ENCODE peak calls at places on chromosomes 11 and 22, in eight cellular contexts. One of them, this sample, is unnamed.
A peak's percentile ranks its signal among the peaks of the same experiment; 100 is the strongest.

GRCh38 chr22:36197065-36197440 is 4.6 kb downstream of the APOL4 start:
- DNase-seq in upper lobe of left lung: no peak
- DNase-seq in suprapubic skin: no peak
- DNase-seq in GM12892: no peak
- DNase-seq in spleen: no peak
- DNase-seq in GM12891: no peak
- DNase-seq in HCT116: no peak
- DNase-seq in transverse colon: peak; percentile 42
- DNase-seq in this sample: no peak

GRCh38 chr11:67572747-67573419 is 10.7 kb upstream of the GSTP1 start:
- DNase-seq in upper lobe of left lung: peak; percentile 85
- DNase-seq in spleen: peak; percentile 78
- DNase-seq in transverse colon: peak; percentile 68
- DNase-seq in HCT116: peak; percentile 65
- DNase-seq in GM12892: no peak
- DNase-seq in suprapubic skin: no peak
- DNase-seq in GM12891: no peak
- DNase-seq in this sample: peak; percentile 79

GRCh38 chr22:20083891-20084546 is 4.0 kb downstream of the DGCR8 start:
- DNase-seq in suprapubic skin: no peak
- DNase-seq in GM12892: no peak
- DNase-seq in HCT116: no peak
- DNase-seq in spleen: peak; percentile 23
- DNase-seq in upper lobe of left lung: no peak
- DNase-seq in GM12891: no peak
- DNase-seq in transverse colon: no peak
- DNase-seq in this sample: no peak

GRCh38 chr11:119512373-119512772 is 89.4 kb upstream of the THY1 start:
- DNase-seq in HCT116: no peak
- DNase-seq in upper lobe of left lung: no peak
- DNase-seq in transverse colon: no peak
- DNase-seq in GM12891: no peak
- DNase-seq in suprapubic skin: no peak
- DNase-seq in GM12892: no peak
- DNase-seq in spleen: no peak
- DNase-seq in this sample: no peak

GRCh38 chr11:67082071-67082791 is 25.6 kb downstream of the RHOD start:
- DNase-seq in spleen: no peak
- DNase-seq in HCT116: no peak
- DNase-seq in GM12892: no peak
- DNase-seq in GM12891: no peak
- DNase-seq in suprapubic skin: no peak
- DNase-seq in transverse colon: peak; percentile 14
- DNase-seq in upper lobe of left lung: peak; percentile 28
- DNase-seq in this sample: no peak

GRCh38 chr22:30538280-30538679 is 8.3 kb downstream of the SEC14L6 start:
- DNase-seq in upper lobe of left lung: no peak
- DNase-seq in spleen: no peak
- DNase-seq in GM12891: no peak
- DNase-seq in suprapubic skin: no peak
- DNase-seq in HCT116: no peak
- DNase-seq in transverse colon: no peak
- DNase-seq in GM12892: no peak
- DNase-seq in this sample: no peak

GRCh38 chr22:37371911-37372310 is 55.4 kb downstream of the ELFN2 start:
- DNase-seq in GM12892: no peak
- DNase-seq in spleen: no peak
- DNase-seq in HCT116: no peak
- DNase-seq in suprapubic skin: no peak
- DNase-seq in transverse colon: no peak
- DNase-seq in upper lobe of left lung: no peak
- DNase-seq in GM12891: no peak
- DNase-seq in this sample: no peak

GRCh38 chr11:61659413-61660196 is 20.6 kb upstream of the DAGLA start:
- DNase-seq in GM12892: no peak
- DNase-seq in transverse colon: no peak
- DNase-seq in upper lobe of left lung: no peak
- DNase-seq in GM12891: no peak
- DNase-seq in spleen: no peak
- DNase-seq in suprapubic skin: no peak
- DNase-seq in HCT116: no peak
- DNase-seq in this sample: no peak

GRCh38 chr11:67436459-67437081 is 912 bp downstream of the PTPRCAP start:
- DNase-seq in suprapubic skin: no peak
- DNase-seq in HCT116: no peak
- DNase-seq in transverse colon: peak; percentile 78
- DNase-seq in GM12891: peak; percentile 89
- DNase-seq in upper lobe of left lung: no peak
- DNase-seq in spleen: peak; percentile 92
- DNase-seq in GM12892: peak; percentile 91
- DNase-seq in this sample: peak; percentile 44

GRCh38 chr11:86811637-86812321 is 11.4 kb downstream of the PRSS23 start:
- DNase-seq in GM12891: no peak
- DNase-seq in spleen: no peak
- DNase-seq in transverse colon: no peak
- DNase-seq in GM12892: no peak
- DNase-seq in HCT116: peak; percentile 76
- DNase-seq in suprapubic skin: no peak
- DNase-seq in upper lobe of left lung: no peak
- DNase-seq in this sample: peak; percentile 55

GRCh38 chr11:95827661-95828060 is 37.4 kb downstream of the CEP57 start:
- DNase-seq in spleen: no peak
- DNase-seq in GM12891: no peak
- DNase-seq in HCT116: no peak
- DNase-seq in suprapubic skin: no peak
- DNase-seq in GM12892: no peak
- DNase-seq in transverse colon: no peak
- DNase-seq in upper lobe of left lung: no peak
- DNase-seq in this sample: no peak

GRCh38 chr22:29351042-29351441 is 35.5 kb upstream of the RASL10A start:
- DNase-seq in upper lobe of left lung: no peak
- DNase-seq in GM12892: no peak
- DNase-seq in GM12891: no peak
- DNase-seq in transverse colon: peak; percentile 27
- DNase-seq in suprapubic skin: no peak
- DNase-seq in HCT116: no peak
- DNase-seq in spleen: no peak
- DNase-seq in this sample: no peak

GRCh38 chr22:38795569-38795968 is 1.6 kb upstream of the DNAL4 start:
- DNase-seq in upper lobe of left lung: no peak
- DNase-seq in spleen: no peak
- DNase-seq in suprapubic skin: no peak
- DNase-seq in transverse colon: no peak
- DNase-seq in GM12891: no peak
- DNase-seq in GM12892: no peak
- DNase-seq in HCT116: no peak
- DNase-seq in this sample: no peak

GRCh38 chr11:75773595-75774353 is 5.2 kb downstream of the DGAT2 start:
- DNase-seq in suprapubic skin: no peak
- DNase-seq in transverse colon: peak; percentile 18
- DNase-seq in GM12891: peak; percentile 77
- DNase-seq in upper lobe of left lung: peak; percentile 62
- DNase-seq in HCT116: no peak
- DNase-seq in GM12892: peak; percentile 75
- DNase-seq in spleen: peak; percentile 81
- DNase-seq in this sample: no peak

GRCh38 chr22:27337676-27338075 is 463.9 kb downstream of the MN1 start:
- DNase-seq in GM12892: no peak
- DNase-seq in spleen: no peak
- DNase-seq in transverse colon: no peak
- DNase-seq in suprapubic skin: no peak
- DNase-seq in HCT116: no peak
- DNase-seq in upper lobe of left lung: no peak
- DNase-seq in GM12891: no peak
- DNase-seq in this sample: no peak

GRCh38 chr22:36931446-36931845 is 18.0 kb downstream of the CSF2RB start:
- DNase-seq in GM12892: no peak
- DNase-seq in suprapubic skin: no peak
- DNase-seq in spleen: no peak
- DNase-seq in upper lobe of left lung: no peak
- DNase-seq in GM12891: no peak
- DNase-seq in HCT116: no peak
- DNase-seq in transverse colon: no peak
- DNase-seq in this sample: no peak

GRCh38 chr11:84289381-84289906 is 1003.3 kb upstream of the CCDC90B start:
- DNase-seq in HCT116: no peak
- DNase-seq in spleen: no peak
- DNase-seq in GM12891: peak; percentile 6
- DNase-seq in GM12892: no peak
- DNase-seq in transverse colon: no peak
- DNase-seq in upper lobe of left lung: no peak
- DNase-seq in suprapubic skin: no peak
- DNase-seq in this sample: no peak

GRCh38 chr11:22677153-22677890 is 10.9 kb downstream of the GAS2 start:
- DNase-seq in spleen: no peak
- DNase-seq in transverse colon: no peak
- DNase-seq in HCT116: no peak
- DNase-seq in GM12892: no peak
- DNase-seq in upper lobe of left lung: no peak
- DNase-seq in GM12891: no peak
- DNase-seq in suprapubic skin: no peak
- DNase-seq in this sample: no peak
- TF ChIP-seq POLR2AphosphoS5 in spleen: no peak
- TF ChIP-seq POLR2AphosphoS5 in transverse colon: no peak
- TF ChIP-seq POLR2AphosphoS5 in HCT116: no peak
- TF ChIP-seq POLR2AphosphoS5 in GM12892: no peak
- TF ChIP-seq POLR2AphosphoS5 in upper lobe of left lung: no peak
- TF ChIP-seq POLR2AphosphoS5 in GM12891: no peak
- TF ChIP-seq POLR2AphosphoS5 in suprapubic skin: no peak
- TF ChIP-seq POLR2AphosphoS5 in this sample: no peak

DNA sequence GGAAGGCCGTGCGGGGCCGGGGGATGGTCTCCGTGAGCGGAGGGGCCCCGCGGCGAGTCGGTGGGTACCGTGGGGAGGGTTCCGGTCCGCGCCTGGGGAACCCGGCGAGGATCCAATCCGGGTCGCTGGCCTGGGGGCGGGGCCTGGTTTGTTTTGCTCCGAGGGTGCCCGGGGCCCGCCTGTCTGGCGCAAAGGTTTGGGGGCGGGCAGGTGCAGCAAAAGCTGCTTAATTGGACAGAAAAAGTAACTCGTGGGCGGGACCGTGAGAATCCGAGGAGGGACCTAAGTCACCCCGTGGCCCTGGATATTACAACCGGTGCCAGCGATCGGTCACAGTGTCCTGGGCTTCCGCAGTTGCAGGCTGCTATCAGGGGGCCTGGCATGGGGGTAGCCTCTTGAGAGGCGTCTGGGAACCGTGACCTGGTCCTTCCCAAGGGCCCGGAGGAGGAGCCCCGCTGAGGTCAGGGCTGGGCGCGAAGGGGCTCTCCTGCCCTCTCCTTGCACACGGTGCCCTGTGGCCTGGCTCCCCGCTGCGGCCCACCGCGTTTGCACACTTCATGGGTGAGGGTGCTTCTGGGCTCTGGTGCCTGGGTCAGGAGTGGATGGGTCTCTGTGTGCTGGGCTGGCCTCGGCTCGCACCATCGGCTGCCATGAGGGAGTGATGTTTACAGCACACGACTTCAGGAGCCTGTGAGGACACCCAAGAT is 1.4 kb downstream of the PNPLA2 start:
- DNase-seq in GM12892: peak; percentile 95
- DNase-seq in upper lobe of left lung: peak; percentile 98
- DNase-seq in spleen: peak; percentile 99
- DNase-seq in suprapubic skin: peak; percentile 95
- DNase-seq in GM12891: peak; percentile 92
- DNase-seq in transverse colon: peak; percentile 96
- DNase-seq in HCT116: peak; percentile 85
- DNase-seq in this sample: peak; percentile 97
- TF ChIP-seq POLR2A in GM12892: no peak
- TF ChIP-seq POLR2A in upper lobe of left lung: peak; percentile 48
- TF ChIP-seq POLR2A in spleen: no peak
- TF ChIP-seq POLR2A in suprapubic skin: peak; percentile 44
- TF ChIP-seq POLR2A in GM12891: no peak
- TF ChIP-seq POLR2A in transverse colon: peak; percentile 82
- TF ChIP-seq POLR2A in HCT116: no peak
- TF ChIP-seq POLR2A in this sample: no peak

GRCh38 chr11:112570335-112570734 is 309.7 kb upstream of the PLET1 start:
- DNase-seq in suprapubic skin: no peak
- DNase-seq in GM12892: no peak
- DNase-seq in GM12891: no peak
- DNase-seq in HCT116: no peak
- DNase-seq in upper lobe of left lung: no peak
- DNase-seq in spleen: no peak
- DNase-seq in transverse colon: no peak
- DNase-seq in this sample: no peak

GRCh38 chr11:112563808-112564207 is 303.1 kb upstream of the PLET1 start:
- DNase-seq in spleen: no peak
- DNase-seq in upper lobe of left lung: no peak
- DNase-seq in suprapubic skin: no peak
- DNase-seq in GM12892: no peak
- DNase-seq in GM12891: no peak
- DNase-seq in HCT116: no peak
- DNase-seq in transverse colon: no peak
- DNase-seq in this sample: no peak

GRCh38 chr11:112558691-112559090 is 298.0 kb upstream of the PLET1 start:
- DNase-seq in GM12891: no peak
- DNase-seq in transverse colon: no peak
- DNase-seq in suprapubic skin: no peak
- DNase-seq in HCT116: no peak
- DNase-seq in spleen: no peak
- DNase-seq in upper lobe of left lung: no peak
- DNase-seq in GM12892: no peak
- DNase-seq in this sample: no peak

GRCh38 chr11:112564228-112564955 is 303.7 kb upstream of the PLET1 start:
- DNase-seq in HCT116: no peak
- DNase-seq in GM12892: no peak
- DNase-seq in suprapubic skin: no peak
- DNase-seq in GM12891: no peak
- DNase-seq in transverse colon: peak; percentile 9
- DNase-seq in spleen: no peak
- DNase-seq in upper lobe of left lung: no peak
- DNase-seq in this sample: no peak
- TF ChIP-seq POLR2AphosphoS5 in HCT116: no peak
- TF ChIP-seq POLR2AphosphoS5 in GM12892: no peak
- TF ChIP-seq POLR2AphosphoS5 in suprapubic skin: no peak
- TF ChIP-seq POLR2AphosphoS5 in GM12891: no peak
- TF ChIP-seq POLR2AphosphoS5 in transverse colon: peak; percentile 60
- TF ChIP-seq POLR2AphosphoS5 in spleen: no peak
- TF ChIP-seq POLR2AphosphoS5 in upper lobe of left lung: no peak
- TF ChIP-seq POLR2AphosphoS5 in this sample: peak; percentile 67

DNA sequence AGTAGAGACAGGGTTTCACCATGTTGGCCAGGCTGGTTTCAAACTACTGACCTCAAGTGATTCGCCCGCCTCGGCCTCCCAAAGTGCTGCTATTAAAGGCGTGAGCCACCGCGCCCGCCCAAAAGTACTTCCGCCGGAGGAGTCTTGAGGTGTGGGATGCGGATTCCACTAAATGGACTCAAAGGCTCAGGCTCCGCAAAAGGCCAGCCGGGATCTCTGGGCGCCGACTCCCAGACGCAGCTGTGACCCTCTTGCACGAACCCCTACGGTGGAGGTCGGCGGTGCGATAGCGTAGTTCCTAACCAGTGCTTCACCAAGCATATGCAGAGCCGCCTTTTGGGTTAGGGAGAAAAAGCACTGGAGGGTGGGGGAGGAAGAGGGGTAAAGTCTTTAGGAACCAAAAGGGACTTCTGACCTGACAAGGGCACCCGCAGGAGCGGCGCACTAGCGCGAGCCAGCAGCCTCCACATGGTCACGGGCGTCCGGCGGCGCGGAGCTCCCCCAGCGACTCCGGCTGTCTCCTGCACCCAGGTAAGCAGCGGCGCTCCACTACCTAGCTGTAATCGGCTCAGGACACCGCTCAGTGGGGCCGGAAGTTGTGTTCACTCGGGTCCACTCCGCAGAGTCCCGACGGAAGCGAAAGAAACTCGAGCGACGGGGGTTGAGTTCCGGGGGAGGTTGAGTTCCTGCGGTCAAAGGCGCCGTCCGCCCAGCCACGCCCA is at the start of gene MRPL16:
- DNase-seq in upper lobe of left lung: peak; percentile 93
- DNase-seq in GM12892: peak; percentile 73
- DNase-seq in transverse colon: peak; percentile 94
- DNase-seq in suprapubic skin: peak; percentile 95
- DNase-seq in spleen: peak; percentile 95
- DNase-seq in HCT116: peak; percentile 92
- DNase-seq in GM12891: peak; percentile 68
- DNase-seq in this sample: peak; percentile 95
- TF ChIP-seq POLR2A in upper lobe of left lung: peak; percentile 37
- TF ChIP-seq POLR2A in GM12892: peak; percentile 87
- TF ChIP-seq POLR2A in transverse colon: peak; percentile 79
- TF ChIP-seq POLR2A in suprapubic skin: no peak
- TF ChIP-seq POLR2A in spleen: peak; percentile 42
- TF ChIP-seq POLR2A in HCT116: peak; percentile 39
- TF ChIP-seq POLR2A in GM12891: peak; percentile 83
- TF ChIP-seq POLR2A in this sample: no peak

This sample was measured in stomach.